ENCODE peak calls at places on chromosomes 1 and 21, in four cellular contexts. W is HS-5; K is activated naive CD4-positive, alpha-beta T cell treated with Interleukin-2 at 50 U/mL for 16 hours; Y is GM13976. X is an unnamed sample.
A peak's percentile ranks its signal among the peaks of the same experiment; 100 is the strongest.

GRCh38 chr1:22794691-22795090 is 84.1 kb downstream of the EPHB2 start:
- DNase-seq in W (no peak), Y (no peak), K (no peak), X (no peak)

GRCh38 chr21:31897311-31897710 is 24.5 kb downstream of the HUNK start:
- DNase-seq in Y (no peak), W (no peak), K (no peak), X (no peak)

GRCh38 chr1:183110466-183110865 is 75.6 kb upstream of the LAMC2 start:
- DNase-seq in K (no peak), W (no peak), Y (no peak), X (no peak)

GRCh38 chr1:7591565-7591964 is 179.5 kb upstream of the VAMP3 start:
- DNase-seq in Y (no peak), K (no peak), W (no peak), X (no peak)

GRCh38 chr1:197598935-197599334 is 176.3 kb downstream of the DENND1B start:
- DNase-seq in W (no peak), K (no peak), Y (no peak), X (no peak)

GRCh38 chr1:161052899-161053298 is 7.1 kb upstream of the USF1 start:
- DNase-seq in Y (no peak), W (no peak), K (no peak), X (no peak)

GRCh38 chr21:33975548-33976081 is 60.0 kb upstream of the ATP5PO start:
- DNase-seq in Y (peak; percentile 77), K (peak; percentile 69), W (no peak), X (peak; percentile 83)

GRCh38 chr1:229003233-229004031 is 267.5 kb upstream of the RAB4A start:
- DNase-seq in W (no peak), Y (no peak), K (no peak), X (no peak)

X was measured in NK-92 treated with Interleukin-12 subunit alpha and Interleukin-12 subunit beta, amount 100 ng/mL, for 24 hours.